ENCODE peak calls at places on chromosomes 11 and 22, in four cellular contexts. One of them, this sample, is unnamed.

GRCh38 chr11:76626266-76626665 is 44.3 kb downstream of the LRRC32 start:
- DNase-seq in WTC11: no peak
- DNase-seq in iris pigment epithelial cell: no peak
- DNase-seq in endodermal cell: peak; percentile 24
- DNase-seq in this sample: no peak

GRCh38 chr22:21038405-21038804 is 6.0 kb upstream of the SLC7A4 start:
- DNase-seq in endodermal cell: no peak
- DNase-seq in iris pigment epithelial cell: peak; percentile 44
- DNase-seq in WTC11: no peak
- DNase-seq in this sample: no peak

GRCh38 chr11:77636738-77637344 is 753 bp downstream of the CLNS1A start:
- DNase-seq in endodermal cell: no peak
- DNase-seq in WTC11: no peak
- DNase-seq in iris pigment epithelial cell: no peak
- DNase-seq in this sample: no peak

GRCh38 chr11:133835258-133836075 is 9.8 kb downstream of the SPATA19 start:
- DNase-seq in WTC11: peak; percentile 72
- DNase-seq in iris pigment epithelial cell: peak; percentile 61
- DNase-seq in endodermal cell: peak; percentile 89
- DNase-seq in this sample: peak; percentile 63

GRCh38 chr11:37774441-37774840 is 1176.4 kb upstream of the RAG2 start:
- DNase-seq in endodermal cell: no peak
- DNase-seq in iris pigment epithelial cell: no peak
- DNase-seq in WTC11: no peak
- DNase-seq in this sample: no peak

GRCh38 chr11:123197711-123198110 is 2.7 kb upstream of the CLMP start:
- DNase-seq in endodermal cell: no peak
- DNase-seq in WTC11: no peak
- DNase-seq in iris pigment epithelial cell: peak; percentile 94
- DNase-seq in this sample: no peak

GRCh38 chr11:93236741-93237675 is 39.2 kb upstream of the SLC36A4 start:
- DNase-seq in iris pigment epithelial cell: peak; percentile 55
- DNase-seq in WTC11: no peak
- DNase-seq in endodermal cell: peak; percentile 82
- DNase-seq in this sample: peak; percentile 35

GRCh38 chr22:36287881-36288515 is 35.1 kb downstream of the APOL1 start:
- DNase-seq in iris pigment epithelial cell: no peak
- DNase-seq in endodermal cell: no peak
- DNase-seq in WTC11: no peak
- DNase-seq in this sample: no peak

GRCh38 chr11:120501440-120501839 is 10.1 kb upstream of the GRIK4 start:
- DNase-seq in WTC11: no peak
- DNase-seq in endodermal cell: no peak
- DNase-seq in iris pigment epithelial cell: no peak
- DNase-seq in this sample: no peak

GRCh38 chr22:17303441-17303839 is 65.8 kb upstream of the CECR2 start:
- DNase-seq in iris pigment epithelial cell: no peak
- DNase-seq in endodermal cell: no peak
- DNase-seq in WTC11: no peak
- DNase-seq in this sample: no peak

GRCh38 chr11:34302046-34302921 is 55.5 kb downstream of the ABTB2 start:
- DNase-seq in endodermal cell: peak; percentile 76
- DNase-seq in iris pigment epithelial cell: peak; percentile 97
- DNase-seq in WTC11: no peak
- DNase-seq in this sample: no peak

This sample was measured in nephron progenitor cell.